ENCODE peak calls at places on chromosomes 13 and 19, in six cellular contexts. L, P, Z, A, T and G are unnamed samples.

GRCh38 chr13:111973186-111974064 is 93.5 kb upstream of the SOX1 start:
- DNase-seq in A (no peak), Z (no peak), P (no peak), L (no peak), T (no peak), G (no peak)

GRCh38 chr13:67740871-67741475 is 510.8 kb upstream of the PCDH9 start:
- DNase-seq in L (no peak), P (no peak), Z (no peak), T (no peak), A (no peak), G (no peak)

GRCh38 chr13:28819748-28820098 is 416 bp upstream of the MTUS2 start:
- DNase-seq in T (peak; percentile 32), L (peak; percentile 74), P (no peak), Z (peak; percentile 77), A (peak; percentile 28), G (no peak)

GRCh38 chr13:110520431-110521295 is 40.9 kb downstream of the RAB20 start:
- DNase-seq in T (peak; percentile 53), L (peak; percentile 72), P (peak; percentile 91), Z (peak; percentile 89), A (peak; percentile 88), G (peak; percentile 74)

GRCh38 chr19:46624958-46625661 is at the start of gene PTGIR:
- DNase-seq in Z (no peak), A (peak; percentile 52), T (peak; percentile 78), P (peak; percentile 74), L (peak; percentile 46), G (peak; percentile 82)

GRCh38 chr13:46168341-46168740 is 13.6 kb downstream of the LCP1 start:
- DNase-seq in P (peak; percentile 45), T (no peak), L (no peak), Z (peak; percentile 71), A (peak; percentile 28), G (no peak)

GRCh38 chr19:3196064-3196932 is 10.6 kb downstream of the NCLN start:
- DNase-seq in L (no peak), P (no peak), Z (no peak), A (no peak), T (no peak), G (no peak)

GRCh38 chr13:87094646-87095045 is 576.5 kb upstream of the SLITRK5 start:
- DNase-seq in A (no peak), P (no peak), Z (no peak), T (no peak), L (no peak), G (no peak)

GRCh38 chr13:109610517-109610916 is 175.9 kb downstream of the IRS2 start:
- DNase-seq in A (peak; percentile 55), P (peak; percentile 8), L (peak; percentile 13), T (no peak), Z (peak; percentile 73), G (no peak)

GRCh38 chr19:49443366-49444099 is 2.2 kb upstream of the SLC17A7 start:
- DNase-seq in L (peak; percentile 96), Z (peak; percentile 96), P (peak; percentile 93), A (peak; percentile 95), T (peak; percentile 92), G (peak; percentile 89)

GRCh38 chr19:45168767-45169351 is 8.1 kb upstream of the NKPD1 start:
- DNase-seq in L (no peak), A (no peak), Z (no peak), T (no peak), P (no peak), G (no peak)

GRCh38 chr19:2426661-2427322 is 594 bp downstream of the TIMM13 start:
- DNase-seq in T (peak; percentile 14), A (peak; percentile 53), P (no peak), Z (peak; percentile 80), L (peak; percentile 54), G (no peak)

GRCh38 chr13:43767351-43767901 is 19.3 kb downstream of the ENOX1 start:
- DNase-seq in A (no peak), T (no peak), P (peak; percentile 7), L (no peak), Z (no peak), G (no peak)

GRCh38 chr19:12065100-12065538 is 588 bp downstream of the ZNF844 start:
- DNase-seq in Z (no peak), A (peak; percentile 16), L (peak; percentile 51), T (peak; percentile 38), P (peak; percentile 21), G (no peak)

GRCh38 chr19:29831686-29832085 is 19.9 kb downstream of the CCNE1 start:
- DNase-seq in Z (no peak), T (no peak), P (no peak), A (no peak), L (no peak), G (no peak)

GRCh38 chr19:49614096-49614857 is 23.3 kb downstream of the PRR12 start:
- DNase-seq in Z (no peak), A (no peak), P (no peak), T (peak; percentile 91), L (no peak), G (no peak)

GRCh38 chr19:5828661-5829566 is 10.6 kb downstream of the FUT6 start:
- DNase-seq in A (peak; percentile 58), P (no peak), L (peak; percentile 64), Z (no peak), T (no peak), G (no peak)

GRCh38 chr19:29662604-29663404 is 2.5 kb upstream of the PLEKHF1 start:
- DNase-seq in A (peak; percentile 52), T (peak; percentile 94), L (peak; percentile 81), Z (peak; percentile 65), P (peak; percentile 46), G (peak; percentile 56)

GRCh38 chr19:13868663-13869062 is 8.3 kb upstream of the NANOS3 start:
- DNase-seq in L (no peak), T (no peak), Z (no peak), A (no peak), P (no peak), G (no peak)

GRCh38 chr19:13864513-13865242 is 12.3 kb upstream of the NANOS3 start:
- DNase-seq in T (no peak), Z (no peak), L (no peak), P (no peak), A (no peak), G (no peak)

GRCh38 chr19:13865578-13866462 is 11.1 kb upstream of the NANOS3 start:
- DNase-seq in T (no peak), P (no peak), L (peak; percentile 48), A (no peak), Z (no peak), G (no peak)

GRCh38 chr19:13865243-13865577 is 11.7 kb upstream of the NANOS3 start:
- DNase-seq in A (no peak), T (no peak), P (no peak), L (no peak), Z (no peak), G (no peak)

DNA sequence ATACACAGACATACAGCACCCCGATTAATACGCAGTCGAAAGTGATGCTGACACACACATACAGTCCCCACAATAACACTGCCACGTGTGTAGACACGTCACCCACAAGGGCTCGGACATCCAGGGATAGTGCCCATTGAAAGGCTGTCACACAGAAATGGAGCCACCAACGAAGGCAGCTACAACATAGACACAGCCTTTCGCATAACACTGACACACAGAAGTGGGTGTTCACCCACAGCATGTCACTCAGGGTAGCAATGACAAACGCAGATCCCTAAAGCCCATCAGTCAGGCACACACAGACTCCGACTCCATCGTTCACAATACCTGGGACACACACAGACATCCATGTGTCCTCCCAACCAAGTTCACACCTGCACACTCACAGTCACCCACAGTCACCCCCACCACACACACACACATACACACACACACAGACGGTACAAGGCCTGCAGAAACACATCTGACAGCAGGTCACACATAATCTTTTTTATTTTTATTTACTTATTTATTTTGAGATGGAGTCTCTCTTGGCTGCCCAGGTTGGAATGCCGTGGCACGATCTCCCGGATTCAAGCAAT is 10.4 kb upstream of the NANOS3 start:
- DNase-seq in A (no peak), Z (no peak), L (no peak), P (no peak), T (no peak), G (no peak)
- H3K4me3 ChIP-seq in A (peak overlapping the region; percentile 79), Z (peak overlapping the region; percentile 61), L (no peak overlapping the region), P (no peak overlapping the region), T (peak overlapping the region; percentile 70), G (peak overlapping the region; percentile 87)

DNA sequence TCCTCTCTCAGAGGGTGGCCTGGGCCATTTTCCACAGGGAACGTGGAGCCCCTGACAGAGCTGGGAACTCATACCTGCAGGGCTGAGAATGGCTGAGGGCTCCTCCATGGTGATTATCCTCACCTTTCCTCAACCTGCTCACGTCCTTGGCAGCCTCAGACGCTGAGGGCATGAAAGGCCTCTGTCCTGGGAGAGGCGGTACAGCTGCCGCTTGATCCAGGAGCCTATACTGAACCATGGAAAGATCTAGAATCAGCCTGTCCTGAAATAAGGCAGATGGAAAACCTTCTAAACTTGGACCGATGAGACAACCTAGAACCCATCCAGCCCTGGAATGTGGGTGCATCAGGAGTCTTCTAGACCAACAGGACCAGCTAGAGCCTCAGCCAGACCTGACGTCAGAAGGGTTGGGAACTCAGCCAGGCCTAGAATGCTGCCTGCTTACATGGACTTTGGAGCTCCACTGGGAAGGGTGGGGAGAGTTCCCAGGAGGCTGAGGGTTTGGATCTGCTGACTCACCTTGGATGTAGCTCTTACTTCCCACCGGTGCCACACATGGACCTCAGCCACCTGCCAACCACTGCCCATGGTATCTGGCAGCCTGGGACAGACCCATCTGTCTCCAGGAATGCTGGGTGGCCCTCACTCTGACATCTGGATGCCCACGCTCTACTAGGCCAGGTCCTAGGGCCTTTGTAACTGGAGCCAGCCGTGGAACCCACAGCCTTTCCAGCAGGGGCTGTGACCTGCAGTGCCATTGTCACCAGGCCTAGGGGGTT is 7.5 kb downstream of the KCTD15 start:
- DNase-seq in L (peak; percentile 97), T (peak; percentile 83), P (peak; percentile 31), Z (no peak), A (peak; percentile 94), G (no peak)
- H3K4me1 ChIP-seq in L (peaks cover 28% of the 10 kb centered on the region), T (no peaks in the 10 kb centered on the region), P (no peaks in the 10 kb centered on the region), Z (no peaks in the 10 kb centered on the region), A (peaks cover 27% of the 10 kb centered on the region), G (no peaks in the 10 kb centered on the region)

DNA sequence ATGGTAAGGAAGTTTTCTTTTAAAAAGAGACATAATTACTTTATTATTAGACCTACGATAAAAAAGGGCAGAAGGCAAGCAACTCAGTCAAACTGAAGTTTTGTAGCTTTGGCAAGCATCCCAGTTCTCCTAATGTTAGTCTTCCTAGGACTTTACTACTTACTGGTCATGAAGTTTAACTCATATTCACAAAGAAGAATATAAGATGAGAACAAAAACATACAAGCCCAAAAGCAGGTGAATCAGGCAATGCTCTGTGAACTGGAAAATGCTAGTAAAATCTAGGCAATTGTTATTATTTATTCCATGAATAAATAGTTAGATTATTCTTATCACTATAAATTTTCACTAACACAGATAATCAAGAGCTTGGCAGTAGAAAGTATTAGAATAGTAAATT is 85.0 kb downstream of the MIPEP start:
- DNase-seq in A (no peak), Z (no peak), L (no peak), P (no peak), T (no peak), G (no peak)
- TF ChIP-seq CTCF in A (no peak), Z (no peak), L (no peak), P (no peak), T (no peak), G (no peak)

DNA sequence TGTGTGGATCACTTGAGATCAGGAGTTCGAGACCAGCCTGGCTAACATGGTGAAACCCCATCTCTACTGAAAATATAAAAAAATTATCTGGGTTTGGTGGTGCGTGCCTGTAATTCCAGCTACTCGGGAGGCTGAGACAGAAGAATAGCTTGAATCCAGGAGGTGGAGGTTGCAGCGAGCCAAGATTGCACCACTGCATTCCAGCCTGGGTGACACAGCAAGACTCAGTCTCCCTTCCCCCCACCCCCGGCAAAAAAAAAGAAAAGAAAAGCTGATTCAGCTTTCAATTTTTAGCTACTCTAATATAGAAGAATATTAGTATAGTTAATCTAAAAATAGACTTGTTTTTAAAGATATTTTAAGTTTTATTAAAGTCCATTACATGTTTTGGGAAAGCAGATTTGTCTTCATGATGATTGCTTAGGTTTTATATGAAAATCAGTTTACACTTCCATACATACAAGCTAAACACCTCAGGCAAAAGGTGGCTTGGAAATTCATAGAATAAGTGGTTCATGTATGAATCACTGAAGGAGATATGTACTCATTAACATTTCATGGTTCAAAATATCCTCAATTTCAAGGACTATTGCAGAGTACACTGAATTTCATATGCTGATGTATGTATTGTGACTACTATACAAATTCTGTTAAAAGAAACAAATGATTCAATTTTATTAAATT is 165.2 kb downstream of the TDRD3 start:
- DNase-seq in A (no peak), P (no peak), T (peak; percentile 10), L (no peak), Z (no peak), G (no peak)
- H3K4me3 ChIP-seq in A (no peak overlapping the region), P (no peak overlapping the region), T (no peak overlapping the region), L (no peak overlapping the region), Z (no peak overlapping the region), G (no peak overlapping the region)